ENCODE peak calls at places on chromosomes 12 and 14, in eight cellular contexts. One of them, this sample, is unnamed.

GRCh38 chr12:78018146-78018910 is 187.6 kb downstream of the NAV3 start:
- DNase-seq in uterus: no peak
- DNase-seq in OCI-LY7: no peak
- DNase-seq in left lung: no peak
- DNase-seq in iPS DF 6.9: no peak
- DNase-seq in neural progenitor cell: peak; percentile 75
- DNase-seq in lower lobe of right lung: no peak
- DNase-seq in SJSA1: no peak
- DNase-seq in this sample: no peak

GRCh38 chr12:96985515-96986362 is 78.7 kb downstream of the NEDD1 start:
- DNase-seq in lower lobe of right lung: peak; percentile 51
- DNase-seq in uterus: no peak
- DNase-seq in SJSA1: no peak
- DNase-seq in iPS DF 6.9: peak; percentile 29
- DNase-seq in OCI-LY7: peak; percentile 27
- DNase-seq in left lung: peak; percentile 83
- DNase-seq in neural progenitor cell: peak; percentile 66
- DNase-seq in this sample: no peak

GRCh38 chr14:61438860-61439765 is 117.7 kb downstream of the PRKCH start:
- DNase-seq in SJSA1: peak; percentile 68
- DNase-seq in iPS DF 6.9: no peak
- DNase-seq in lower lobe of right lung: peak; percentile 71
- DNase-seq in OCI-LY7: no peak
- DNase-seq in uterus: peak; percentile 46
- DNase-seq in neural progenitor cell: peak; percentile 41
- DNase-seq in left lung: no peak
- DNase-seq in this sample: no peak

GRCh38 chr12:1837541-1838206 is 17.3 kb downstream of the LRTM2 start:
- DNase-seq in OCI-LY7: no peak
- DNase-seq in iPS DF 6.9: no peak
- DNase-seq in lower lobe of right lung: no peak
- DNase-seq in neural progenitor cell: no peak
- DNase-seq in left lung: peak; percentile 45
- DNase-seq in SJSA1: no peak
- DNase-seq in uterus: no peak
- DNase-seq in this sample: no peak

GRCh38 chr14:51534623-51535022 is 117.1 kb upstream of the FRMD6 start:
- DNase-seq in OCI-LY7: no peak
- DNase-seq in uterus: no peak
- DNase-seq in neural progenitor cell: no peak
- DNase-seq in lower lobe of right lung: no peak
- DNase-seq in iPS DF 6.9: no peak
- DNase-seq in SJSA1: no peak
- DNase-seq in left lung: no peak
- DNase-seq in this sample: no peak

GRCh38 chr12:1797011-1797901 is 23.1 kb upstream of the LRTM2 start:
- DNase-seq in left lung: peak; percentile 95
- DNase-seq in neural progenitor cell: no peak
- DNase-seq in SJSA1: no peak
- DNase-seq in uterus: peak; percentile 47
- DNase-seq in iPS DF 6.9: no peak
- DNase-seq in OCI-LY7: no peak
- DNase-seq in lower lobe of right lung: peak; percentile 84
- DNase-seq in this sample: no peak

GRCh38 chr12:50174971-50175715 is 8.0 kb upstream of the CERS5 start:
- DNase-seq in left lung: no peak
- DNase-seq in uterus: peak; percentile 33
- DNase-seq in neural progenitor cell: peak; percentile 83
- DNase-seq in SJSA1: peak; percentile 50
- DNase-seq in OCI-LY7: peak; percentile 69
- DNase-seq in iPS DF 6.9: peak; percentile 35
- DNase-seq in lower lobe of right lung: no peak
- DNase-seq in this sample: no peak

GRCh38 chr12:128791395-128792322 is 32.1 kb downstream of the SLC15A4 start:
- DNase-seq in uterus: no peak
- DNase-seq in lower lobe of right lung: no peak
- DNase-seq in OCI-LY7: no peak
- DNase-seq in iPS DF 6.9: no peak
- DNase-seq in neural progenitor cell: no peak
- DNase-seq in SJSA1: no peak
- DNase-seq in left lung: no peak
- DNase-seq in this sample: no peak

GRCh38 chr12:4664111-4664510 is 15.2 kb downstream of the NDUFA9 start:
- DNase-seq in neural progenitor cell: no peak
- DNase-seq in SJSA1: peak; percentile 14
- DNase-seq in lower lobe of right lung: no peak
- DNase-seq in left lung: no peak
- DNase-seq in iPS DF 6.9: no peak
- DNase-seq in OCI-LY7: no peak
- DNase-seq in uterus: no peak
- DNase-seq in this sample: no peak

GRCh38 chr12:45214739-45215418 is 1.0 kb upstream of the ANO6 start:
- DNase-seq in left lung: no peak
- DNase-seq in OCI-LY7: no peak
- DNase-seq in iPS DF 6.9: no peak
- DNase-seq in neural progenitor cell: no peak
- DNase-seq in lower lobe of right lung: no peak
- DNase-seq in SJSA1: no peak
- DNase-seq in uterus: peak; percentile 31
- DNase-seq in this sample: no peak

DNA sequence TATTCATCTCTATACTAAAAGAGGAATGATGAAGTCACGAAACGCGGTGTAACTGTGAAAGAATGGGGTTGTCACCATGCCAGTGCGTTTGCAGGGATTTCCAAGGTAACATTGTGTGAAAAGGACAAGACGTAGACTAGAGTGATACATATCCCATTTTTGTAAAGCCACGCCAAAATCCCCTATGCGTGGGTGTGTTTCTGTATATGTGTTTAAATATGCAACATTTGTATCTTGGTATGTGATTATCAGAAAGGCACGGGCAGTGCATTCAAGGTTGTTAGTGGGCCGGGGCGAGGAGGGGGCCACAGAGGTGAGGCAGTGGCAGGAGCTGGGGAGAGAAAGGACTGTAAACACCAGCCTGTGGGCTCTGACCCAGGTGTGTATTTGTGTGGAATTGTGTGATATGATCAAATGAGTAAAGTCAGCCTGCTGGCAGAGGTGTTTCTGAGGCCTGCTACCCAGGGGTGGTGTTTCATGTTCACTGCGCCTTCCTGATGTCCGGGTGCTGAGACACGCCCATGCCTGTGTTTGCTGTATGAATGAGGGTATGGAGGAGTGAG is 137.8 kb downstream of the ADGRD1 start:
- DNase-seq in SJSA1: no peak
- DNase-seq in neural progenitor cell: no peak
- DNase-seq in left lung: no peak
- DNase-seq in OCI-LY7: no peak
- DNase-seq in lower lobe of right lung: peak; percentile 7
- DNase-seq in iPS DF 6.9: no peak
- DNase-seq in uterus: peak; percentile 1
- DNase-seq in this sample: no peak
- H3K9me3 ChIP-seq in SJSA1: no peaks in the 10 kb centered on the region
- H3K9me3 ChIP-seq in neural progenitor cell: no peaks in the 10 kb centered on the region
- H3K9me3 ChIP-seq in left lung: no peaks in the 10 kb centered on the region
- H3K9me3 ChIP-seq in OCI-LY7: no peaks in the 10 kb centered on the region
- H3K9me3 ChIP-seq in lower lobe of right lung: no peaks in the 10 kb centered on the region
- H3K9me3 ChIP-seq in iPS DF 6.9: no peaks in the 10 kb centered on the region
- H3K9me3 ChIP-seq in uterus: no peaks in the 10 kb centered on the region
- H3K9me3 ChIP-seq in this sample: peaks cover 1% of the 10 kb centered on the region

GRCh38 chr12:34215893-34216285 is 193.6 kb downstream of the ALG10 start:
- DNase-seq in left lung: no peak
- DNase-seq in uterus: no peak
- DNase-seq in lower lobe of right lung: no peak
- DNase-seq in SJSA1: no peak
- DNase-seq in iPS DF 6.9: no peak
- DNase-seq in neural progenitor cell: no peak
- DNase-seq in OCI-LY7: no peak
- DNase-seq in this sample: no peak

GRCh38 chr12:34212651-34213050 is 190.4 kb downstream of the ALG10 start:
- DNase-seq in neural progenitor cell: no peak
- DNase-seq in iPS DF 6.9: no peak
- DNase-seq in OCI-LY7: no peak
- DNase-seq in SJSA1: no peak
- DNase-seq in lower lobe of right lung: no peak
- DNase-seq in left lung: no peak
- DNase-seq in uterus: no peak
- DNase-seq in this sample: no peak

GRCh38 chr12:34214011-34214410 is 191.7 kb downstream of the ALG10 start:
- DNase-seq in uterus: no peak
- DNase-seq in iPS DF 6.9: no peak
- DNase-seq in neural progenitor cell: no peak
- DNase-seq in left lung: no peak
- DNase-seq in lower lobe of right lung: no peak
- DNase-seq in OCI-LY7: no peak
- DNase-seq in SJSA1: no peak
- DNase-seq in this sample: no peak

GRCh38 chr12:34217660-34218059 is 195.4 kb downstream of the ALG10 start:
- DNase-seq in iPS DF 6.9: no peak
- DNase-seq in lower lobe of right lung: no peak
- DNase-seq in left lung: no peak
- DNase-seq in SJSA1: no peak
- DNase-seq in uterus: no peak
- DNase-seq in OCI-LY7: no peak
- DNase-seq in neural progenitor cell: no peak
- DNase-seq in this sample: no peak

DNA sequence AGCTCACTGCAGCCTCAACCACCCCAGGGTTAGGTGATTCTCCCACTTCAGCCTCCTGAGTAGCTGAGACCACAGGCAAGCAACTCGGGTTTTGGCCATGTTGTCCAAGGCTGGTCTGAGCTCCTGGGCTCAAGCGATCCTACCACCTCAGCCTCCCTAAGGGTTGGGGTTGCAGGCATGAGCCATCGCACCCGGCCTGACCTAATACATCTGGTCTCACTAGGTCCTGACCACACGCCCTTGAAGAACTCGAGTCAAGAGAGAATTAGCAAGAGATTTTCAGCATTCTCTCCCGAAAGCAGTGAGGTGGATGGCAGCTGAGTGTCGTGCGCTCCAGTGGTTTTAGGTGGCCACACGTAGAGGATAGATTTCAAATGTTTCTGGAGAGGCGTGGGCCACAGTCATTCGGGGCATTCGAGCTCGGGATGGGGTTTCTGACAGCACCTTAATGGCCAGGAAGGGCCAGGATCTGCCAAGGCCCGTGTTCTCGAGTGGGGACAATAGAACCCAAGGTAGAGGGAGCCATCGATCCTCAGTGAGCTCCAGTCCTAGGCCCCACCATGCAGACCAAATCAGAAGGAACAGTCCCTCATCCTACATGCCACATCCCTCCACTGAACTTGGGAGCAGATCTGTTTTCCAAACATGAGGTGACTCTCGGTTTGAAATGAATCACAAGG is 193.1 kb downstream of the ALG10 start:
- DNase-seq in neural progenitor cell: no peak
- DNase-seq in uterus: no peak
- DNase-seq in iPS DF 6.9: no peak
- DNase-seq in SJSA1: no peak
- DNase-seq in lower lobe of right lung: no peak
- DNase-seq in OCI-LY7: no peak
- DNase-seq in left lung: no peak
- DNase-seq in this sample: no peak
- H3K9me3 ChIP-seq in neural progenitor cell: no peaks in the 10 kb centered on the region
- H3K9me3 ChIP-seq in uterus: no peaks in the 10 kb centered on the region
- H3K9me3 ChIP-seq in iPS DF 6.9: peaks cover 10% of the 10 kb centered on the region
- H3K9me3 ChIP-seq in SJSA1: peaks cover 6% of the 10 kb centered on the region
- H3K9me3 ChIP-seq in lower lobe of right lung: no peaks in the 10 kb centered on the region
- H3K9me3 ChIP-seq in OCI-LY7: no peaks in the 10 kb centered on the region
- H3K9me3 ChIP-seq in left lung: no peaks in the 10 kb centered on the region
- H3K9me3 ChIP-seq in this sample: peaks cover 2% of the 10 kb centered on the region

GRCh38 chr14:45868863-45869262 is 615.9 kb upstream of the MIS18BP1 start:
- DNase-seq in lower lobe of right lung: no peak
- DNase-seq in neural progenitor cell: no peak
- DNase-seq in uterus: no peak
- DNase-seq in left lung: no peak
- DNase-seq in iPS DF 6.9: no peak
- DNase-seq in SJSA1: no peak
- DNase-seq in OCI-LY7: no peak
- DNase-seq in this sample: no peak

GRCh38 chr14:45868377-45868776 is 615.4 kb upstream of the MIS18BP1 start:
- DNase-seq in left lung: no peak
- DNase-seq in uterus: no peak
- DNase-seq in lower lobe of right lung: no peak
- DNase-seq in iPS DF 6.9: no peak
- DNase-seq in neural progenitor cell: no peak
- DNase-seq in OCI-LY7: no peak
- DNase-seq in SJSA1: no peak
- DNase-seq in this sample: no peak

DNA sequence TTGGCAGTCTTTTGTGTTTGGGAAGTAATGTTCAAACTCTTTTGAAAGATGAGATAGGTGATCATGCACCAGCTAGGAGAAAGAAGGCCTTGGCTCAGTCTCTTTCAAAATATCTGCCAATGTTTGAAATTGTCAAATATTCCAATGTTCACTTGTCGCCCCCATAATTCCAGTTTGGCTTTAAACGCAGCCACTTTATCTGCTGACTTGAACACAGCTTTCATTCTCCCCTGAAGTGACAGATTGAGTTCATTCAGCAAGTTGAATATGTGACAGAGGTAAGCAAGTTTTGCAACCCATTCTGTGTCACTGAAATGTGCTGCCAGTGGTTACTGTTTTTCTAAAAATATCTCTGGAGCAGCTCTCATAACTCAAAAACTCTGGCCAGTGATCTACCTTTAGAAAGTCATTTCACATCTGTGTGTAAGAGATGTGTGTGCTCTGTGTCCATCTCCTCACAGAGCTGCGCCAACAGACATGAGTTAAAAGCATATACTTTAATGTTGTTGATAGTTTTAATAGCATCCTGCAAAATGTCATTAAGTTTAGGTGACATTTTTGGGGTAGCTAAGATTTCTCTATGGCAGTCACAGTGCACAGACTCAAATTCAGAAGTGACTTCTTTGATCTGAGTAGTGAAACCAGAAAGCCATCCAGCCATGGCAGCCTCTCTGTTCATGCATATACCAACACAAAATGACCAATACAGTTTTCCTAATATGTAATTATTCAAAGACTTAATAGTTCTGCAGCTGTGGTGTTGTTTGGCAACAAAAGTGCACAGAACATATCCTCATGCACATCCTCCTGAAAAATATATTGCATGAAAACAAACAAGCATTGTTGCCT is 614.3 kb upstream of the MIS18BP1 start:
- DNase-seq in SJSA1: no peak
- DNase-seq in left lung: no peak
- DNase-seq in neural progenitor cell: no peak
- DNase-seq in uterus: no peak
- DNase-seq in OCI-LY7: no peak
- DNase-seq in lower lobe of right lung: no peak
- DNase-seq in iPS DF 6.9: no peak
- DNase-seq in this sample: no peak
- H3K9me3 ChIP-seq in SJSA1: no peaks in the 10 kb centered on the region
- H3K9me3 ChIP-seq in left lung: no peaks in the 10 kb centered on the region
- H3K9me3 ChIP-seq in neural progenitor cell: no peaks in the 10 kb centered on the region
- H3K9me3 ChIP-seq in uterus: no peaks in the 10 kb centered on the region
- H3K9me3 ChIP-seq in OCI-LY7: no peaks in the 10 kb centered on the region
- H3K9me3 ChIP-seq in lower lobe of right lung: no peaks in the 10 kb centered on the region
- H3K9me3 ChIP-seq in iPS DF 6.9: peaks cover 2% of the 10 kb centered on the region
- H3K9me3 ChIP-seq in this sample: no peaks in the 10 kb centered on the region

DNA sequence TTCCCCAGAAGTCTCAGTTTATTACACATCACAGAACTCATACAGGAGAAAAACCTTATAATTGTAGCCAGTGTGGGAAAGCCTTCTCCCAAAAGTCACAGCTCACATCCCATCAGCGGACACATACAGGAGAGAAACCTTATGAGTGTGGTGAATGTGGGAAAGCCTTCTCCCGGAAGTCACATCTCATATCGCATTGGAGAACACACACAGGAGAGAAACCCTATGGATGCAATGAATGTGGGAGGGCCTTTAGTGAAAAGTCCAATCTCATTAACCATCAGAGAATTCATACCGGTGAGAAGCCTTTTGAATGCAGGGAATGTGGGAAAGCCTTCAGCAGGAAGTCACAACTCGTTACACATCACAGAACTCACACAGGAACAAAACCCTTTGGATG is 20.1 kb downstream of the ZNF84 start:
- DNase-seq in SJSA1: no peak
- DNase-seq in uterus: no peak
- DNase-seq in iPS DF 6.9: no peak
- DNase-seq in lower lobe of right lung: no peak
- DNase-seq in left lung: no peak
- DNase-seq in neural progenitor cell: no peak
- DNase-seq in OCI-LY7: no peak
- DNase-seq in this sample: no peak
- H3K9me3 ChIP-seq in SJSA1: peaks cover 45% of the 10 kb centered on the region
- H3K9me3 ChIP-seq in uterus: peaks cover 98% of the 10 kb centered on the region
- H3K9me3 ChIP-seq in iPS DF 6.9: peaks cover 16% of the 10 kb centered on the region
- H3K9me3 ChIP-seq in lower lobe of right lung: peaks cover 98% of the 10 kb centered on the region
- H3K9me3 ChIP-seq in left lung: peaks cover 59% of the 10 kb centered on the region
- H3K9me3 ChIP-seq in neural progenitor cell: peaks cover 97% of the 10 kb centered on the region
- H3K9me3 ChIP-seq in OCI-LY7: peaks cover 80% of the 10 kb centered on the region
- H3K9me3 ChIP-seq in this sample: peaks cover 64% of the 10 kb centered on the region